ENCODE peak calls at places on chromosomes 3 and 15, in ten cellular contexts. T is heart left ventricle; R is activated naive CD8-positive, alpha-beta T cell treated with anti-CD3 and anti-CD28 coated beads, Interleukin-2, amount 50 U/mL, for 24 hours; O is dorsolateral prefrontal cortex; X is T-cell; Y is neural progenitor cell; I is RWPE1; G is GM10248; W is IMR-90; Q is sciatic nerve. Z is an unnamed sample.

GRCh38 chr3:52721002-52721741 is 15.3 kb downstream of the SPCS1 start:
- DNase-seq in O (no peak), T (no peak), X (no peak), G (no peak), R (no peak), I (no peak), Q (no peak), Y (no peak), W (no peak), Z (no peak)

GRCh38 chr3:172938788-172939187 is 188.3 kb downstream of the ECT2 start:
- DNase-seq in I (no peak), Y (no peak), O (no peak), Q (no peak), R (no peak), G (no peak), T (no peak), X (no peak), W (no peak), Z (no peak)

GRCh38 chr15:84826369-84826823 is 9.2 kb downstream of the ALPK3 start:
- DNase-seq in Y (peak), R (no peak), W (no peak), T (peak), O (no peak), G (peak), X (no peak), I (peak), Q (no peak), Z (no peak)

GRCh38 chr3:66889758-66890576 is 108.1 kb upstream of the KBTBD8 start:
- DNase-seq in W (no peak), O (no peak), Q (no peak), Y (no peak), G (no peak), X (no peak), T (no peak), R (no peak), I (no peak), Z (no peak)

GRCh38 chr15:55260562-55261131 is 29.0 kb downstream of the RAB27A start:
- DNase-seq in W (no peak), R (no peak), Q (no peak), T (no peak), O (no peak), G (no peak), Y (no peak), X (no peak), I (no peak), Z (no peak)

GRCh38 chr3:148439254-148439822 is 258.4 kb upstream of the AGTR1 start:
- DNase-seq in W (no peak), T (no peak), X (no peak), Q (no peak), O (no peak), I (no peak), Y (peak), G (no peak), R (no peak), Z (no peak)

GRCh38 chr15:52085289-52085688 is 27.3 kb downstream of the BCL2L10 start:
- DNase-seq in X (no peak), O (no peak), W (no peak), G (no peak), R (no peak), I (no peak), T (no peak), Y (no peak), Q (no peak), Z (no peak)

GRCh38 chr3:128408693-128409620 is 57.7 kb downstream of the DNAJB8 start:
- DNase-seq in T (peak), I (no peak), G (no peak), X (no peak), R (no peak), W (no peak), Y (no peak), O (no peak), Q (no peak), Z (no peak)

GRCh38 chr15:78684645-78685044 is 43.6 kb upstream of the CHRNB4 start:
- DNase-seq in G (no peak), Y (no peak), O (no peak), Q (peak), W (no peak), T (no peak), R (no peak), X (no peak), I (no peak), Z (no peak)

GRCh38 chr3:71707600-71707999 is 17.6 kb downstream of the EIF4E3 start:
- DNase-seq in G (no peak), R (no peak), W (peak), O (no peak), Q (no peak), X (no peak), I (no peak), T (no peak), Y (no peak), Z (no peak)

GRCh38 chr3:124882749-124883148 is 4.4 kb downstream of the ITGB5 start:
- DNase-seq in R (no peak), W (peak), Q (no peak), O (no peak), I (no peak), X (no peak), G (no peak), T (no peak), Y (peak), Z (no peak)

GRCh38 chr15:101293122-101293521 is 1.9 kb downstream of the SNRPA1 start:
- DNase-seq in X (no peak), R (no peak), I (no peak), W (no peak), T (no peak), O (no peak), G (no peak), Q (no peak), Y (no peak), Z (no peak)

GRCh38 chr15:72994778-72995177 is 57.5 kb upstream of the NEO1 start:
- DNase-seq in G (no peak), R (no peak), Q (no peak), W (no peak), T (no peak), O (peak), I (no peak), Y (no peak), X (no peak), Z (peak)

GRCh38 chr3:124859025-124859424 is 28.1 kb downstream of the ITGB5 start:
- DNase-seq in Y (no peak), I (no peak), O (no peak), Q (no peak), G (no peak), X (no peak), R (no peak), W (peak), T (peak), Z (no peak)

GRCh38 chr15:48559270-48559669 is 86.2 kb downstream of the FBN1 start:
- DNase-seq in O (no peak), Q (no peak), W (peak), R (no peak), I (no peak), X (no peak), Y (peak), T (peak), G (no peak), Z (no peak)

GRCh38 chr15:68298336-68298735 is 20.8 kb downstream of the FEM1B start:
- DNase-seq in G (no peak), X (no peak), Q (no peak), W (no peak), T (no peak), Y (no peak), R (no peak), O (no peak), I (no peak), Z (no peak)

GRCh38 chr3:171113716-171114115 is 87.2 kb upstream of the SLC2A2 start:
- DNase-seq in W (no peak), X (no peak), Q (no peak), G (no peak), R (no peak), Y (peak), I (no peak), O (no peak), T (no peak), Z (no peak)

GRCh38 chr3:190562866-190563525 is 49.1 kb downstream of the IL1RAP start:
- DNase-seq in I (no peak), X (no peak), G (no peak), T (no peak), O (no peak), Y (no peak), W (no peak), Q (no peak), R (no peak), Z (no peak)

GRCh38 chr3:29384640-29385039 is 103.8 kb downstream of the RBMS3 start:
- DNase-seq in T (peak), X (no peak), Y (peak), G (no peak), W (peak), O (no peak), Q (no peak), R (no peak), I (no peak), Z (no peak)

GRCh38 chr15:99100245-99101173 is 4.4 kb upstream of the SYNM start:
- DNase-seq in O (peak), G (peak), Q (peak), R (peak), I (peak), T (peak), X (no peak), W (peak), Y (peak), Z (peak)

GRCh38 chr15:69988541-69989225 is 109.0 kb downstream of the TLE3 start:
- DNase-seq in O (no peak), Y (no peak), G (no peak), T (no peak), I (no peak), R (no peak), Q (no peak), X (no peak), W (no peak), Z (no peak)

GRCh38 chr15:64247906-64248541 is 85.2 kb upstream of the PPIB start:
- DNase-seq in I (peak), R (no peak), G (peak), W (peak), Q (no peak), X (no peak), O (no peak), Y (no peak), T (no peak), Z (no peak)

GRCh38 chr3:56428667-56429066 is 39.6 kb downstream of the ERC2 start:
- DNase-seq in I (no peak), Q (no peak), O (no peak), W (no peak), T (no peak), Y (no peak), X (no peak), G (no peak), R (no peak), Z (no peak)

GRCh38 chr15:60673918-60674558 is 195.1 kb upstream of the ICE2 start:
- DNase-seq in I (peak), Y (no peak), W (peak), T (peak), Q (no peak), X (no peak), G (no peak), O (no peak), R (peak), Z (no peak)

Z was measured in amygdala.